ENCODE peak calls at places on chromosomes 11 and 22, in eight cellular contexts. O, E, M, J, V, F, R and Q are unnamed samples.

GRCh38 chr11:67261942-67262681 is 4.2 kb upstream of the GRK2 start:
- DNase-seq in V (no peak), R (no peak), J (no peak), E (no peak), M (peak; percentile 7), O (no peak), F (no peak), Q (no peak)

GRCh38 chr11:64870893-64871849 is 7.2 kb downstream of the EHD1 start:
- DNase-seq in F (no peak), O (no peak), V (no peak), R (no peak), E (no peak), M (peak; percentile 24), J (no peak), Q (no peak)

GRCh38 chr11:43944761-43945311 is 2.4 kb downstream of the C11orf96 start:
- DNase-seq in F (no peak), R (peak; percentile 49), V (no peak), E (peak; percentile 79), M (peak; percentile 89), J (no peak), O (peak; percentile 52), Q (peak; percentile 94)

GRCh38 chr11:65425105-65425970 is 2.7 kb downstream of the NEAT1 start:
- DNase-seq in M (peak; percentile 87), J (peak; percentile 42), E (no peak), V (peak; percentile 46), O (peak; percentile 85), R (peak; percentile 81), F (peak; percentile 85), Q (no peak)

GRCh38 chr22:38570841-38571364 is 920 bp upstream of the DMC1 start:
- DNase-seq in M (peak; percentile 67), O (peak; percentile 37), F (no peak), E (peak; percentile 25), J (peak; percentile 7), R (peak; percentile 21), V (no peak), Q (peak; percentile 12)

GRCh38 chr22:21975273-21975672 is 7.3 kb downstream of the TOP3B start:
- DNase-seq in M (no peak), E (no peak), J (no peak), O (no peak), R (no peak), F (no peak), V (no peak), Q (no peak)

GRCh38 chr11:13620063-13620462 is 48.4 kb upstream of the FAR1 start:
- DNase-seq in J (no peak), F (no peak), O (no peak), M (no peak), E (no peak), R (no peak), V (no peak), Q (no peak)

GRCh38 chr22:40583058-40583741 is 53.3 kb downstream of the MRTFA start:
- DNase-seq in F (no peak), V (no peak), M (peak; percentile 42), J (no peak), O (no peak), E (no peak), R (no peak), Q (no peak)

GRCh38 chr22:46004105-46004866 is 27.3 kb upstream of the WNT7B start:
- DNase-seq in O (no peak), M (no peak), E (no peak), J (no peak), R (no peak), V (no peak), F (no peak), Q (no peak)

GRCh38 chr22:44646668-44647067 is 55.3 kb upstream of the PRR5 start:
- DNase-seq in F (no peak), R (no peak), E (no peak), O (no peak), V (no peak), J (no peak), M (no peak), Q (no peak)